ENCODE peak calls at places on chromosomes 2 and 18, in six cellular contexts. One of them, this sample, is unnamed.

GRCh38 chr2:176088048-176088936 is 4.2 kb upstream of the HOXD13 start:
- DNase-seq in ovary: peak
- DNase-seq in heart left ventricle: peak
- DNase-seq in vagina: no peak
- DNase-seq in HCT116: peak
- DNase-seq in K562: peak
- DNase-seq in this sample: no peak

GRCh38 chr2:14297906-14298305 is 334.6 kb upstream of the LRATD1 start:
- DNase-seq in ovary: no peak
- DNase-seq in heart left ventricle: no peak
- DNase-seq in vagina: no peak
- DNase-seq in HCT116: no peak
- DNase-seq in K562: no peak
- DNase-seq in this sample: no peak

GRCh38 chr2:64401501-64401880 is 52.5 kb upstream of the LGALSL start:
- DNase-seq in ovary: no peak
- DNase-seq in heart left ventricle: no peak
- DNase-seq in vagina: peak
- DNase-seq in HCT116: no peak
- DNase-seq in K562: no peak
- DNase-seq in this sample: no peak

GRCh38 chr2:98607741-98608117 is 583 bp downstream of the COA5 start:
- DNase-seq in ovary: no peak
- DNase-seq in heart left ventricle: no peak
- DNase-seq in vagina: no peak
- DNase-seq in HCT116: no peak
- DNase-seq in K562: no peak
- DNase-seq in this sample: no peak

GRCh38 chr2:111652038-111652437 is 232.0 kb downstream of the ANAPC1 start:
- DNase-seq in ovary: no peak
- DNase-seq in heart left ventricle: no peak
- DNase-seq in vagina: no peak
- DNase-seq in HCT116: no peak
- DNase-seq in K562: no peak
- DNase-seq in this sample: no peak

GRCh38 chr2:5877360-5877759 is 185.2 kb downstream of the SOX11 start:
- DNase-seq in ovary: no peak
- DNase-seq in heart left ventricle: no peak
- DNase-seq in vagina: no peak
- DNase-seq in HCT116: no peak
- DNase-seq in K562: no peak
- DNase-seq in this sample: no peak

GRCh38 chr2:239247401-239248245 is 153.2 kb downstream of the HDAC4 start:
- DNase-seq in ovary: peak
- DNase-seq in heart left ventricle: no peak
- DNase-seq in vagina: no peak
- DNase-seq in HCT116: peak
- DNase-seq in K562: no peak
- DNase-seq in this sample: peak

GRCh38 chr2:160428425-160428763 is 65.2 kb downstream of the RBMS1 start:
- DNase-seq in ovary: no peak
- DNase-seq in heart left ventricle: no peak
- DNase-seq in vagina: no peak
- DNase-seq in HCT116: no peak
- DNase-seq in K562: no peak
- DNase-seq in this sample: no peak

GRCh38 chr2:203352604-203353255 is 24.5 kb downstream of the ABI2 start:
- DNase-seq in ovary: no peak
- DNase-seq in heart left ventricle: no peak
- DNase-seq in vagina: no peak
- DNase-seq in HCT116: no peak
- DNase-seq in K562: no peak
- DNase-seq in this sample: no peak

GRCh38 chr2:147937744-147938349 is 82.7 kb downstream of the ORC4 start:
- DNase-seq in ovary: no peak
- DNase-seq in heart left ventricle: no peak
- DNase-seq in vagina: no peak
- DNase-seq in HCT116: peak
- DNase-seq in K562: peak
- DNase-seq in this sample: no peak

GRCh38 chr18:48157956-48158355 is 227.5 kb upstream of the SMAD2 start:
- DNase-seq in ovary: no peak
- DNase-seq in heart left ventricle: no peak
- DNase-seq in vagina: no peak
- DNase-seq in HCT116: no peak
- DNase-seq in K562: no peak
- DNase-seq in this sample: no peak

GRCh38 chr18:49074505-49074904 is 123.7 kb upstream of the SMAD7 start:
- DNase-seq in ovary: no peak
- DNase-seq in heart left ventricle: no peak
- DNase-seq in vagina: no peak
- DNase-seq in HCT116: no peak
- DNase-seq in K562: no peak
- DNase-seq in this sample: no peak

GRCh38 chr2:164777847-164778246 is 63.8 kb downstream of the COBLL1 start:
- DNase-seq in ovary: no peak
- DNase-seq in heart left ventricle: no peak
- DNase-seq in vagina: no peak
- DNase-seq in HCT116: no peak
- DNase-seq in K562: no peak
- DNase-seq in this sample: no peak

GRCh38 chr2:111186123-111186715 is 65.5 kb downstream of the BCL2L11 start:
- DNase-seq in ovary: no peak
- DNase-seq in heart left ventricle: no peak
- DNase-seq in vagina: peak
- DNase-seq in HCT116: no peak
- DNase-seq in K562: no peak
- DNase-seq in this sample: peak

GRCh38 chr18:31553800-31554199 is 37.9 kb upstream of the TTR start:
- DNase-seq in ovary: no peak
- DNase-seq in heart left ventricle: no peak
- DNase-seq in vagina: no peak
- DNase-seq in HCT116: peak
- DNase-seq in K562: peak
- DNase-seq in this sample: no peak

GRCh38 chr2:221518201-221518936 is 53.7 kb downstream of the EPHA4 start:
- DNase-seq in ovary: no peak
- DNase-seq in heart left ventricle: no peak
- DNase-seq in vagina: no peak
- DNase-seq in HCT116: no peak
- DNase-seq in K562: no peak
- DNase-seq in this sample: no peak

GRCh38 chr18:62437520-62438329 is 85.1 kb upstream of the ZCCHC2 start:
- DNase-seq in ovary: no peak
- DNase-seq in heart left ventricle: no peak
- DNase-seq in vagina: no peak
- DNase-seq in HCT116: no peak
- DNase-seq in K562: peak
- DNase-seq in this sample: no peak

GRCh38 chr2:231674587-231675334 is 33.6 kb upstream of the PTMA start:
- DNase-seq in ovary: peak
- DNase-seq in heart left ventricle: peak
- DNase-seq in vagina: no peak
- DNase-seq in HCT116: no peak
- DNase-seq in K562: peak
- DNase-seq in this sample: peak

GRCh38 chr2:236706288-236706687 is 136.7 kb downstream of the ACKR3 start:
- DNase-seq in ovary: no peak
- DNase-seq in heart left ventricle: no peak
- DNase-seq in vagina: no peak
- DNase-seq in HCT116: no peak
- DNase-seq in K562: no peak
- DNase-seq in this sample: no peak

GRCh38 chr2:65431417-65432226 is 777 bp downstream of the SPRED2 start:
- DNase-seq in ovary: peak
- DNase-seq in heart left ventricle: peak
- DNase-seq in vagina: no peak
- DNase-seq in HCT116: no peak
- DNase-seq in K562: peak
- DNase-seq in this sample: peak

GRCh38 chr18:36744261-36744876 is 84.4 kb downstream of the TPGS2 start:
- DNase-seq in ovary: no peak
- DNase-seq in heart left ventricle: no peak
- DNase-seq in vagina: no peak
- DNase-seq in HCT116: no peak
- DNase-seq in K562: no peak
- DNase-seq in this sample: no peak

GRCh38 chr2:240881913-240882312 is 13.3 kb downstream of the AGXT start:
- DNase-seq in ovary: no peak
- DNase-seq in heart left ventricle: no peak
- DNase-seq in vagina: no peak
- DNase-seq in HCT116: no peak
- DNase-seq in K562: no peak
- DNase-seq in this sample: no peak

GRCh38 chr18:35441857-35442595 is 55.7 kb downstream of the INO80C start:
- DNase-seq in ovary: no peak
- DNase-seq in heart left ventricle: no peak
- DNase-seq in vagina: no peak
- DNase-seq in HCT116: no peak
- DNase-seq in K562: no peak
- DNase-seq in this sample: no peak

GRCh38 chr2:53907582-53907981 is 47.8 kb upstream of the GPR75 start:
- DNase-seq in ovary: no peak
- DNase-seq in heart left ventricle: no peak
- DNase-seq in vagina: no peak
- DNase-seq in HCT116: no peak
- DNase-seq in K562: no peak
- DNase-seq in this sample: no peak

GRCh38 chr2:239290618-239291504 is 110.0 kb downstream of the HDAC4 start:
- DNase-seq in ovary: no peak
- DNase-seq in heart left ventricle: peak
- DNase-seq in vagina: no peak
- DNase-seq in HCT116: no peak
- DNase-seq in K562: no peak
- DNase-seq in this sample: no peak

GRCh38 chr2:200199576-200200263 is 106.8 kb upstream of the SPATS2L start:
- DNase-seq in ovary: no peak
- DNase-seq in heart left ventricle: no peak
- DNase-seq in vagina: no peak
- DNase-seq in HCT116: no peak
- DNase-seq in K562: peak
- DNase-seq in this sample: no peak

GRCh38 chr2:120513776-120514357 is 167.9 kb downstream of the INHBB start:
- DNase-seq in ovary: no peak
- DNase-seq in heart left ventricle: no peak
- DNase-seq in vagina: no peak
- DNase-seq in HCT116: no peak
- DNase-seq in K562: no peak
- DNase-seq in this sample: peak

GRCh38 chr2:181164699-181165098 is 184.3 kb downstream of the UBE2E3 start:
- DNase-seq in ovary: no peak
- DNase-seq in heart left ventricle: no peak
- DNase-seq in vagina: no peak
- DNase-seq in HCT116: no peak
- DNase-seq in K562: no peak
- DNase-seq in this sample: no peak

GRCh38 chr2:206832886-206833285 is 67.5 kb downstream of the FASTKD2 start:
- DNase-seq in ovary: no peak
- DNase-seq in heart left ventricle: no peak
- DNase-seq in vagina: no peak
- DNase-seq in HCT116: no peak
- DNase-seq in K562: no peak
- DNase-seq in this sample: no peak

GRCh38 chr18:75142677-75143076 is 66.3 kb downstream of the PTGR3 start:
- DNase-seq in ovary: no peak
- DNase-seq in heart left ventricle: no peak
- DNase-seq in vagina: no peak
- DNase-seq in HCT116: no peak
- DNase-seq in K562: no peak
- DNase-seq in this sample: no peak

GRCh38 chr18:27184115-27185024 is 738 bp downstream of the CHST9 start:
- DNase-seq in ovary: peak
- DNase-seq in heart left ventricle: no peak
- DNase-seq in vagina: no peak
- DNase-seq in HCT116: no peak
- DNase-seq in K562: no peak
- DNase-seq in this sample: no peak

GRCh38 chr2:197209742-197210408 is 100.7 kb downstream of the ANKRD44 start:
- DNase-seq in ovary: no peak
- DNase-seq in heart left ventricle: no peak
- DNase-seq in vagina: no peak
- DNase-seq in HCT116: no peak
- DNase-seq in K562: peak
- DNase-seq in this sample: no peak

GRCh38 chr2:84257871-84258270 is 201.2 kb downstream of the SUCLG1 start:
- DNase-seq in ovary: no peak
- DNase-seq in heart left ventricle: no peak
- DNase-seq in vagina: no peak
- DNase-seq in HCT116: no peak
- DNase-seq in K562: no peak
- DNase-seq in this sample: no peak

GRCh38 chr2:233032551-233033320 is at the start of gene NEU2:
- DNase-seq in ovary: no peak
- DNase-seq in heart left ventricle: no peak
- DNase-seq in vagina: no peak
- DNase-seq in HCT116: no peak
- DNase-seq in K562: no peak
- DNase-seq in this sample: no peak

GRCh38 chr2:44850016-44850415 is 91.5 kb upstream of the SIX3 start:
- DNase-seq in ovary: no peak
- DNase-seq in heart left ventricle: no peak
- DNase-seq in vagina: peak
- DNase-seq in HCT116: no peak
- DNase-seq in K562: no peak
- DNase-seq in this sample: no peak

GRCh38 chr2:18910843-18911242 is 321.5 kb upstream of the NT5C1B start:
- DNase-seq in ovary: no peak
- DNase-seq in heart left ventricle: no peak
- DNase-seq in vagina: no peak
- DNase-seq in HCT116: peak
- DNase-seq in K562: no peak
- DNase-seq in this sample: no peak
- H3K27ac ChIP-seq in ovary: no peak
- H3K27ac ChIP-seq in heart left ventricle: no peak
- H3K27ac ChIP-seq in vagina: peak
- H3K27ac ChIP-seq in HCT116: no peak
- H3K27ac ChIP-seq in K562: no peak
- H3K27ac ChIP-seq in this sample: no peak

GRCh38 chr2:109142416-109143210 is 13.6 kb downstream of the SH3RF3 start:
- DNase-seq in ovary: no peak
- DNase-seq in heart left ventricle: no peak
- DNase-seq in vagina: no peak
- DNase-seq in HCT116: no peak
- DNase-seq in K562: no peak
- DNase-seq in this sample: no peak
- TF ChIP-seq POLR2A in ovary: no peak
- TF ChIP-seq POLR2A in heart left ventricle: no peak
- TF ChIP-seq POLR2A in vagina: no peak
- TF ChIP-seq POLR2A in HCT116: no peak
- TF ChIP-seq POLR2A in K562: no peak
- TF ChIP-seq POLR2A in this sample: no peak

GRCh38 chr18:6414118-6414722 is 491 bp downstream of the L3MBTL4 start:
- DNase-seq in ovary: peak
- DNase-seq in heart left ventricle: peak
- DNase-seq in vagina: no peak
- DNase-seq in HCT116: no peak
- DNase-seq in K562: no peak
- DNase-seq in this sample: peak
- H3K27ac ChIP-seq in ovary: peak
- H3K27ac ChIP-seq in heart left ventricle: peak
- H3K27ac ChIP-seq in vagina: peak
- H3K27ac ChIP-seq in HCT116: no peak
- H3K27ac ChIP-seq in K562: no peak
- H3K27ac ChIP-seq in this sample: peak

GRCh38 chr18:24397694-24398365 is at the start of gene OSBPL1A:
- DNase-seq in ovary: peak
- DNase-seq in heart left ventricle: peak
- DNase-seq in vagina: no peak
- DNase-seq in HCT116: peak
- DNase-seq in K562: peak
- DNase-seq in this sample: peak
- TF ChIP-seq POLR2A in ovary: no peak
- TF ChIP-seq POLR2A in heart left ventricle: no peak
- TF ChIP-seq POLR2A in vagina: peak
- TF ChIP-seq POLR2A in HCT116: peak
- TF ChIP-seq POLR2A in K562: no peak
- TF ChIP-seq POLR2A in this sample: peak